ENCODE peak calls at places on chromosomes 1 and 21, in nine cellular contexts. Q, F, D, H, K, L, A, N and S are unnamed samples.

GRCh38 chr1:86537928-86538695 is 8.8 kb upstream of the CLCA4 start:
- DNase-seq in Q (no peak), N (no peak), H (no peak), A (no peak), L (no peak), F (no peak), D (no peak), K (no peak), S (no peak)

GRCh38 chr1:119655160-119655559 is 7.1 kb upstream of the ZNF697 start:
- DNase-seq in H (no peak), L (no peak), F (no peak), D (no peak), A (no peak), K (no peak), Q (no peak), N (no peak), S (no peak)

GRCh38 chr1:110011527-110012041 is 22.8 kb upstream of the STRIP1 start:
- DNase-seq in H (peak), A (peak), N (no peak), Q (peak), L (no peak), F (peak), D (peak), K (peak), S (peak)

GRCh38 chr1:160996195-160996594 is 24.8 kb downstream of the F11R start:
- DNase-seq in N (no peak), L (no peak), D (peak), Q (no peak), A (peak), F (peak), H (no peak), K (no peak), S (no peak)

GRCh38 chr21:30463713-30464112 is 16.5 kb downstream of the KRTAP19-1 start:
- DNase-seq in H (no peak), K (peak), Q (no peak), F (no peak), L (no peak), D (peak), N (no peak), A (peak), S (no peak)

GRCh38 chr1:159892944-159893343 is 7.0 kb downstream of the CFAP45 start:
- DNase-seq in H (no peak), A (peak), D (peak), N (no peak), F (no peak), K (no peak), L (no peak), Q (no peak), S (no peak)

GRCh38 chr1:107318932-107319331 is 178.1 kb downstream of the NTNG1 start:
- DNase-seq in K (peak), Q (no peak), H (no peak), N (no peak), L (no peak), F (no peak), A (peak), D (no peak), S (no peak)

GRCh38 chr21:27021046-27021445 is 54.2 kb upstream of the ADAMTS5 start:
- DNase-seq in D (no peak), F (no peak), N (no peak), H (no peak), A (no peak), Q (no peak), K (no peak), L (no peak), S (no peak)

GRCh38 chr1:68049941-68050878 is at the start of gene DIRAS3:
- DNase-seq in A (peak), D (peak), L (no peak), Q (peak), N (no peak), F (peak), H (no peak), K (peak), S (peak)

GRCh38 chr21:45513741-45514310 is 28.4 kb downstream of the SLC19A1 start:
- DNase-seq in A (no peak), D (no peak), N (peak), Q (no peak), L (peak), H (no peak), F (no peak), K (no peak), S (no peak)

GRCh38 chr21:45511007-45511406 is 31.2 kb downstream of the SLC19A1 start:
- DNase-seq in Q (no peak), F (no peak), L (peak), D (no peak), N (peak), H (no peak), A (no peak), K (no peak), S (no peak)

GRCh38 chr21:45511661-45512431 is 30.4 kb downstream of the SLC19A1 start:
- DNase-seq in K (no peak), D (no peak), F (no peak), H (no peak), L (peak), N (peak), Q (no peak), A (no peak), S (no peak)

GRCh38 chr21:45513003-45513706 is 29.1 kb downstream of the SLC19A1 start:
- DNase-seq in F (no peak), A (no peak), N (peak), H (no peak), D (no peak), Q (no peak), K (no peak), L (peak), S (no peak)

GRCh38 chr21:45512626-45513002 is 29.6 kb downstream of the SLC19A1 start:
- DNase-seq in A (no peak), Q (no peak), L (peak), F (no peak), D (no peak), N (peak), K (no peak), H (no peak), S (no peak)
- TF ChIP-seq CTCF in A (no peak), Q (no peak), L (no peak), F (no peak), D (no peak), N (no peak), K (no peak), H (no peak), S (no peak)

GRCh38 chr1:71921197-71921596 is 361.1 kb downstream of the NEGR1 start:
- DNase-seq in K (no peak), L (no peak), N (no peak), F (no peak), H (no peak), Q (no peak), D (no peak), A (no peak), S (no peak)

GRCh38 chr1:71921935-71922559 is 360.3 kb downstream of the NEGR1 start:
- DNase-seq in K (no peak), H (no peak), F (no peak), D (no peak), L (no peak), Q (no peak), N (no peak), A (no peak), S (no peak)

GRCh38 chr1:71918630-71919029 is 363.7 kb downstream of the NEGR1 start:
- DNase-seq in F (no peak), A (no peak), D (no peak), K (no peak), H (no peak), L (no peak), N (no peak), Q (no peak), S (no peak)

GRCh38 chr1:71919812-71920509 is 362.4 kb downstream of the NEGR1 start:
- DNase-seq in D (no peak), H (no peak), Q (no peak), K (no peak), L (no peak), F (no peak), A (no peak), N (no peak), S (no peak)

GRCh38 chr1:71916894-71917293 is 365.4 kb downstream of the NEGR1 start:
- DNase-seq in H (no peak), L (no peak), D (no peak), Q (no peak), K (no peak), N (no peak), A (no peak), F (no peak), S (no peak)
- TF ChIP-seq CTCF in H (no peak), L (no peak), D (no peak), Q (no peak), K (no peak), N (no peak), A (no peak), F (no peak), S (no peak)

GRCh38 chr1:97050501-97050900 is 328.9 kb downstream of the PTBP2 start:
- DNase-seq in F (peak), K (peak), A (peak), L (no peak), N (no peak), Q (no peak), H (no peak), D (peak), S (peak)
- TF ChIP-seq CTCF in F (peak), K (peak), A (no peak), L (no peak), N (peak), Q (no peak), H (no peak), D (peak), S (peak)

DNA sequence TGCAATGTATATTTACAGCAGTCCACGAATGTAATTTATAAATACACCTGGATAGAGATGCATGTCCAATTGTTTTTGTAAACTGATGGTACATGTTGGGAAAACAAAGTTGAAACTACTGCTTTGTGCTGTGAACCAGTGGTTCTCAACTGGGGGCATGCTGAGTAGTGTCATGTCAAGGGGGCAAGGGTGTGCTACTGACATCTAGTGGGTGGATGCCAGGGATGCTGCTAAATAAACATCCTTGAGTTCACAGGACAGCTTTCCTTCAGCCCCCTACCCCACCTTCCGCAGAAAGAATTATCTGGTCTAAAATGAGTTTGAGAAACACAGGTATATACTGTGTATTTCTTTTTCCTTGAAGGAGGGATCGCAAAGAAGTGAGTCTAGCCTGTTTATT is 95.9 kb downstream of the RASAL2 start:
- DNase-seq in A (peak), L (no peak), H (peak), Q (no peak), F (peak), K (peak), D (peak), N (no peak), S (no peak)
- TF ChIP-seq CTCF in A (peak), L (no peak), H (peak), Q (no peak), F (peak), K (peak), D (peak), N (peak), S (peak)

DNA sequence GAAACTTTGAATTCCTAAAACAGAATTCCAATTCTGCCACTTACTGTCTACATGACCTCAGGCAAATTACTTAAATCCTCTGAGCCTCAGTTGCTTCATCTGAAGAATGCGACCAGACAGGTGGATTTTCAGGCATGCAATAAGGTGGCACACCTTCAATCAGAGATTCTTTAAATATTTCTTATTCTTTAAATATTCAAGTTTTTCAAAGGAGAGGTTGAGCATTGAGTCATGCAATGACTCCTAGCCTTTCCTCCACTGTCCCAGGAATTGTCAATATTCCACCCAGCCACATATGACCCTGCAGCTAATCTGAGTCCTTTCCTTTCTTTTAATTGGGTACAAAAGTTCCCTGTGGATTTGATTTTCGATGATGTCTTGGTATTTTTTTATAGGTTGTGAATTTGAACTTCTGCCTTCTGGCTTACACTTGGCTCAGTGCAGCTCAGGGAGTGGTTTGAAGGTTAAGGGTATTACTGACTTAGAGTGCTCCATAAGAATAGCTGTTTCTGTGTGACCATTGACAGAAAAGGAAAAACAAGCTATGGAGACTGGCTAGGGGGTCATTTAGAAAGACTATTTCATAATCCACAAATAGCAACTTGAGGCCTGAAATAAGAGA is 52.2 kb upstream of the PRDX6 start:
- DNase-seq in A (no peak), N (no peak), F (no peak), Q (peak), D (no peak), H (no peak), K (no peak), L (no peak), S (no peak)
- TF ChIP-seq CTCF in A (no peak), N (no peak), F (no peak), Q (no peak), D (no peak), H (no peak), K (no peak), L (no peak), S (no peak)

GRCh38 chr1:237901284-237901870 is 10.7 kb upstream of the ZP4 start:
- DNase-seq in L (no peak), F (no peak), D (peak), A (peak), N (no peak), Q (no peak), H (no peak), K (peak), S (no peak)
- TF ChIP-seq CTCF in L (no peak), F (peak), D (peak), A (peak), N (peak), Q (no peak), H (peak), K (peak), S (peak)

GRCh38 chr1:215192306-215192705 is 109.8 kb downstream of the KCNK2 start:
- DNase-seq in D (peak), Q (no peak), N (no peak), L (no peak), K (no peak), H (no peak), F (no peak), A (no peak), S (peak)

GRCh38 chr1:215200121-215200520 is 117.6 kb downstream of the KCNK2 start:
- DNase-seq in D (no peak), N (no peak), A (no peak), F (no peak), L (no peak), K (no peak), Q (no peak), H (no peak), S (no peak)

GRCh38 chr1:215201301-215201700 is 118.8 kb downstream of the KCNK2 start:
- DNase-seq in K (no peak), A (no peak), F (no peak), N (no peak), L (no peak), H (no peak), D (no peak), Q (no peak), S (no peak)

DNA sequence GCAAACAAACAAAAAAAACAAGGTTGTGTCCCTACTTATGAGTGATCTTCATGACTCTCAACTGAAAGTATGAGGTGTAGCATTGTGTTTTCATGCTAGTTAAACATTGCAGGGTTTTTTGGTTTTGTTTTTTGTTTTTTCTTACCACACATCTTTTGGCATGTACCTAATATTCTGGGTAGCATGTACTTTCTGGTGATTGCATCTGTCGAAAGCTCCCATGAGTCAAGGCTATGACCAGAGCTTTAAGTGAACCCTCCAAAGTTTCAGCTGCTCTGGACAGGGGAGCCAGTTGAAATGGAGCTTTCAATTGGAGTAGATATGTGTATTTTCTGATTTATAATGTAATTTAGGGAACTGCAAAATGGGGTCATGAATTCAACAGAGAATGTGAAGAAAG is 115.5 kb downstream of the KCNK2 start:
- DNase-seq in N (no peak), K (no peak), Q (no peak), D (no peak), L (no peak), F (no peak), A (no peak), H (no peak), S (peak)
- TF ChIP-seq CTCF in N (no peak), K (no peak), Q (no peak), D (no peak), L (no peak), F (no peak), A (no peak), H (no peak), S (no peak)